ENCODE peak calls at places on chromosomes 5 and 9, in seven cellular contexts. L, B, H, G, E, A and F are unnamed samples.

GRCh38 chr9:115367321-115367720 is 249.4 kb upstream of the TNC start:
- DNase-seq in L (no peak), B (no peak), H (no peak), G (no peak), E (peak; percentile 46), A (peak; percentile 47), F (no peak)

GRCh38 chr9:108809269-108809668 is 46.5 kb downstream of the ACTL7B start:
- DNase-seq in L (no peak), B (no peak), H (no peak), G (no peak), E (no peak), A (no peak), F (no peak)

GRCh38 chr9:21919377-21920362 is 74.5 kb downstream of the CDKN2A start:
- DNase-seq in L (no peak), B (peak; percentile 88), H (no peak), G (peak; percentile 83), E (no peak), A (no peak), F (no peak)

GRCh38 chr9:128414461-128414860 is 6.2 kb upstream of the CERCAM start:
- DNase-seq in L (no peak), B (no peak), H (no peak), G (no peak), E (peak; percentile 72), A (peak; percentile 44), F (no peak)

GRCh38 chr9:120940573-120940972 is 14.0 kb upstream of the TRAF1 start:
- DNase-seq in L (no peak), B (no peak), H (no peak), G (no peak), E (no peak), A (no peak), F (no peak)

GRCh38 chr5:118963169-118963568 is 25.2 kb downstream of the DTWD2 start:
- DNase-seq in L (no peak), B (no peak), H (no peak), G (no peak), E (no peak), A (no peak), F (no peak)

GRCh38 chr5:169956756-169957155 is 23.5 kb downstream of the INSYN2B start:
- DNase-seq in L (no peak), B (peak; percentile 46), H (no peak), G (no peak), E (peak; percentile 57), A (no peak), F (no peak)

GRCh38 chr9:87214991-87215390 is 267.7 kb upstream of the GAS1 start:
- DNase-seq in L (no peak), B (no peak), H (no peak), G (no peak), E (no peak), A (no peak), F (no peak)

GRCh38 chr9:108877524-108877923 is 15.5 kb downstream of the ACTL7A start:
- DNase-seq in L (no peak), B (no peak), H (no peak), G (no peak), E (no peak), A (no peak), F (no peak)

GRCh38 chr5:78549043-78549442 is 99.5 kb downstream of the LHFPL2 start:
- DNase-seq in L (no peak), B (no peak), H (peak; percentile 21), G (peak; percentile 44), E (peak; percentile 22), A (no peak), F (no peak)

GRCh38 chr9:7676757-7677156 is 122.8 kb downstream of the DMAC1 start:
- DNase-seq in L (no peak), B (no peak), H (no peak), G (no peak), E (no peak), A (no peak), F (no peak)

GRCh38 chr5:67431191-67431590 is 234.6 kb upstream of the CD180 start:
- DNase-seq in L (no peak), B (no peak), H (no peak), G (peak; percentile 61), E (peak; percentile 38), A (no peak), F (no peak)

DNA sequence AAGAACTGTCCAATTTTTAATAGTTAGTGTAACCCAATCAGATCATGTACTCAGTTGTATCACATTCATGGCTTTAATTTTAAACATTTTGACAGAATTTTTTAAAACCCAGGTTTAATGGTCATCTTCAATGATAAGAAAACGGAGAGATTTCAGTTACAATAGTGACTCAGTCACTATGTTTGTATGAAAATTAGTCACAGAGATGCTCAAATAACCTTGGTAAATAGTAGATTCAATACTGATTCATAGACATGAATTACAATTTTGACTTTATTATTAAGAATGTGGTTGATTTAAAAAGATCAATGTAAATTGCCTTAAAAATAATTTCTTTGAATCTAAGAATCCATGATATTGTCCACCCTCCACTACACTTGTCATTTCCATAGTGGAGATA is 64.6 kb upstream of the TYRP1 start:
- DNase-seq in L (no peak), B (no peak), H (no peak), G (no peak), E (no peak), A (no peak), F (no peak)
- H3K4me1 ChIP-seq in L (peaks cover 3% of the 10 kb centered on the region), B (no peaks in the 10 kb centered on the region), H (no peaks in the 10 kb centered on the region), G (peaks cover 3% of the 10 kb centered on the region), E (no peaks in the 10 kb centered on the region), A (peaks cover 2% of the 10 kb centered on the region), F (peaks cover 2% of the 10 kb centered on the region)

DNA sequence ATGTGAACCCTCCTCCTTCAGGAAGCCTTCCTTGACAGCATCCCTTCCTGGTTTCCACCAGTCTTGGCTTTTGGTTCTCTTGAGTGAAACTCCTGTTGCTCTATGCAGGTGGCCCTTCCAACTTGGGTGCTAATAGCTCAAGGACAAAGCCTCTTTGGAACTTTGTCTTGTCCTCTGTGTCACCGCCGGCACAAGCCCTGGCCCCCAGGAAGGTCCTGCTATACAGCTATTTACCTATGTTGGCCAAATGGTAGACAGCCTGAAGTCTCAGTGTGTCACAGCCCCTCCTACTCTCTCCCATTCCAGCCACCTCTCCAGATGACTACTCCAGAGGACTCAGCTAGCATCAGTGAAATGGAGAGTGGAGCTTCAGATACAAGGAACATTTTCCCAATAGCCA is 94.7 kb upstream of the ZNF618 start:
- DNase-seq in L (no peak), B (no peak), H (no peak), G (no peak), E (no peak), A (no peak), F (no peak)
- H3K4me2 ChIP-seq in L (no peak overlapping the region), B (no peak overlapping the region), H (no peak overlapping the region), G (no peak overlapping the region), E (no peak overlapping the region), A (no peak overlapping the region), F (no peak overlapping the region)

DNA sequence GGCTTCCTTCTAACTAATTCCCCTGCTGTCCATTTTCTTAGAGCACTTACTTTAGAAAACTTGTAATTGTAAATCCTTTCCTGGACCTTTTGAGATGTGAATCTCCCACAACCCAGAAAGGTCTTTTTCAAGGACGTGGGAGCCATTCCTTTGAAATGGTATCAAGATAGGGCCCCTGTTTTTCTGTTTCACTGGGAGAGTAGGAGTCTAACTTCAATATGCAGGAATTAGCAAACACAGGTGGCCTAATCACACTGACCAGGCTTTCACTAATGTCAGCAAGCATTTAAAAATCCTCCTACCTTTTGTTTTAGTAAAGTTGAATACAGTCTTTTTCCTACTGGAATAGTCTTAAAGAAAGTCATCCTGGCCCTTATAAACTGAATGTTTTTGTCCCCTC is 558.3 kb downstream of the PTPRD start:
- DNase-seq in L (no peak), B (no peak), H (no peak), G (no peak), E (no peak), A (no peak), F (no peak)
- H4K8ac ChIP-seq in L (no peak overlapping the region), B (no peak overlapping the region), H (no peak overlapping the region), G (no peak overlapping the region), E (no peak overlapping the region), A (no peak overlapping the region), F (no peak overlapping the region)

GRCh38 chr5:141816598-141817399 is 61.4 kb downstream of the PCDH1 start:
- DNase-seq in L (peak; percentile 95), B (no peak), H (peak; percentile 95), G (no peak), E (no peak), A (peak; percentile 96), F (peak; percentile 78)
- H3K4me1 ChIP-seq in L (peaks cover 42% of the 10 kb centered on the region), B (peaks cover 2% of the 10 kb centered on the region), H (peaks cover 16% of the 10 kb centered on the region), G (peaks cover 2% of the 10 kb centered on the region), E (no peaks in the 10 kb centered on the region), A (peaks cover 9% of the 10 kb centered on the region), F (peaks cover 43% of the 10 kb centered on the region)

GRCh38 chr9:129609486-129610192 is 11.3 kb downstream of the C9orf50 start:
- DNase-seq in L (no peak), B (no peak), H (no peak), G (peak; percentile 53), E (no peak), A (peak; percentile 47), F (no peak)
- H3K4me2 ChIP-seq in L (peak overlapping the region; percentile 11), B (peak overlapping the region; percentile 58), H (peak overlapping the region; percentile 51), G (peak overlapping the region; percentile 33), E (peak overlapping the region; percentile 43), A (peak overlapping the region; percentile 61), F (peak overlapping the region; percentile 62)